ENCODE peak calls at places on chromosomes 7 and 10, in seven cellular contexts. M is body of pancreas, C is K562, R is gastrocnemius medialis, P is IMR-90, W is right lobe of liver, B is A549. G is an unnamed sample.

GRCh38 chr10:34219860-34220518 is 595.1 kb downstream of the PARD3 start:
- ATAC-seq in M (peak), C (no peak), R (no peak), P (no peak), W (no peak), B (no peak), G (no peak)

GRCh38 chr10:101258179-101258885 is 29.1 kb upstream of the LBX1 start:
- ATAC-seq in M (no peak), C (peak), R (no peak), P (no peak), W (no peak), B (no peak), G (no peak)

GRCh38 chr7:157000047-157000726 is 10.3 kb downstream of the MNX1 start:
- ATAC-seq in M (peak), C (peak), R (no peak), P (no peak), W (peak), B (peak), G (peak)

GRCh38 chr7:47792521-47793121 is 155.6 kb downstream of the PKD1L1 start:
- ATAC-seq in M (peak), C (peak), R (no peak), P (no peak), W (peak), B (no peak), G (no peak)

GRCh38 chr7:70294512-70294911 is 696.2 kb downstream of the AUTS2 start:
- ATAC-seq in M (no peak), C (no peak), R (no peak), P (no peak), W (no peak), B (no peak), G (no peak)

GRCh38 chr10:16987129-16987670 is 142.4 kb downstream of the CUBN start:
- ATAC-seq in M (no peak), C (no peak), R (peak), P (peak), W (no peak), B (no peak), G (peak)

GRCh38 chr7:15757041-15757995 is 70.8 kb upstream of the MEOX2 start:
- ATAC-seq in M (no peak), C (no peak), R (no peak), P (no peak), W (no peak), B (no peak), G (no peak)

GRCh38 chr7:41996381-41997035 is 240.5 kb downstream of the GLI3 start:
- ATAC-seq in M (no peak), C (no peak), R (no peak), P (peak), W (no peak), B (no peak), G (no peak)

GRCh38 chr10:101228682-101229274 is 485 bp downstream of the LBX1 start:
- ATAC-seq in M (no peak), C (no peak), R (peak), P (no peak), W (no peak), B (peak), G (no peak)

GRCh38 chr7:28729685-28730084 is 228.4 kb downstream of the TRIL start:
- ATAC-seq in M (no peak), C (no peak), R (no peak), P (no peak), W (no peak), B (peak), G (no peak)

GRCh38 chr10:95133997-95134396 is 60.0 kb upstream of the ACSM6 start:
- ATAC-seq in M (no peak), C (peak), R (no peak), P (no peak), W (no peak), B (no peak), G (no peak)

GRCh38 chr7:3597243-3597642 is 296.2 kb downstream of the SDK1 start:
- ATAC-seq in M (no peak), C (no peak), R (no peak), P (no peak), W (no peak), B (no peak), G (no peak)
- TF ChIP-seq CTCF in M (no peak), C (no peak), R (no peak), P (no peak), W (no peak), B (no peak), G (no peak)

GRCh38 chr10:86972613-86973380 is 4.5 kb downstream of the ADIRF start:
- ATAC-seq in M (no peak), C (no peak), R (no peak), P (no peak), W (no peak), B (no peak), G (no peak)

GRCh38 chr10:86970152-86970886 is 2.0 kb downstream of the ADIRF start:
- ATAC-seq in M (peak), C (no peak), R (peak), P (peak), W (no peak), B (no peak), G (peak)

GRCh38 chr10:86969421-86970041 is 1.2 kb downstream of the ADIRF start:
- ATAC-seq in M (no peak), C (no peak), R (no peak), P (peak), W (no peak), B (no peak), G (no peak)

GRCh38 chr10:86970887-86971145 is 2.5 kb downstream of the ADIRF start:
- ATAC-seq in M (peak), C (no peak), R (peak), P (peak), W (no peak), B (peak), G (peak)

GRCh38 chr10:86971146-86971991 is 3.1 kb downstream of the ADIRF start:
- ATAC-seq in M (peak), C (no peak), R (peak), P (peak), W (peak), B (peak), G (peak)
- TF ChIP-seq POLR2A in M (peak), C (no peak), R (peak), P (peak), W (peak), B (no peak), G (peak)

GRCh38 chr10:84530724-84531325 is 202.4 kb downstream of the CCSER2 start:
- ATAC-seq in M (no peak), C (peak), R (no peak), P (no peak), W (no peak), B (no peak), G (no peak)

GRCh38 chr10:84531396-84531795 is 203.0 kb downstream of the CCSER2 start:
- ATAC-seq in M (no peak), C (no peak), R (no peak), P (no peak), W (no peak), B (no peak), G (no peak)

GRCh38 chr10:84538036-84538435 is 209.6 kb downstream of the CCSER2 start:
- ATAC-seq in M (no peak), C (no peak), R (no peak), P (no peak), W (no peak), B (no peak), G (no peak)

GRCh38 chr10:84537447-84537931 is 209.1 kb downstream of the CCSER2 start:
- ATAC-seq in M (peak), C (peak), R (peak), P (peak), W (peak), B (peak), G (peak)

GRCh38 chr10:84534168-84534567 is 205.8 kb downstream of the CCSER2 start:
- ATAC-seq in M (no peak), C (peak), R (no peak), P (no peak), W (no peak), B (no peak), G (no peak)
- TF ChIP-seq CTCF in M (no peak), C (peak), R (no peak), P (peak), W (no peak), B (peak), G (no peak)

DNA sequence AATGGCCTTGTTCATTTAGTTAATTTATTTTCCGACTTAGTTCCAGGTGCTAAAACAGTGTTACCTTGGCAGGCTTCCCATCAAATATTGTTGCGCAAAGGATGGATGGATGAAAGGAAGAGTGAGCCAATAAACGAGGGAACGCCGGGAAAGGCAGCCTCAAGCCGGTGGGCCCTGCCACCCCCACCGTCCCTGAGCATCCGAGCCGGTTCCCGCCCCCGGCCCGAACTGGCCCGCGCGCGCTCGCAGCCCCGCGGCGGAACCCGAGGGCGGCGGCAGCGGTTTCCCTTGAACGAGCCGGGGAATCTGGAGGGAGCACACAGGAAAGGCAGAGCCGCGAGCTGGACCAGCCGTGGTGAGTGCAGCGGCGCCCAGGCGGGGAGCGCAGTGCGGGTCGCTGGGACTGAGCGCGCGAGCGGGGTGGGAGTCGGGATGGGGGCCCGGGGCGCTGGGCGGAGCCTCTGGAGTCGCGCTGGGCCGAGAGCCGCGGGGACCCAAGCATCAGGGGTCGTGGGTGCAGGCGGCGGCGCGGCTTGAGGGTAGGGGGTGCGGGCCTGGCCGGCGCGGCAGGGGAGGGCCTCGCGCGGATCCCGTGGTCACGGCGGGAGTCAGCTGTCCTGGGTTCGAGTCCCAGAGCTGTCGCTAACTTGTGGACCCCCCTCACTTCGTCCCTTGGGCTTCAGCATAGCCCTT is at the start of gene AGK:
- ATAC-seq in M (peak), C (peak), R (peak), P (peak), W (peak), B (peak), G (peak)
- TF ChIP-seq POLR2A in M (peak), C (peak), R (peak), P (peak), W (peak), B (peak), G (peak)

GRCh38 chr7:12211054-12212050 is at the start of gene TMEM106B:
- ATAC-seq in M (peak), C (peak), R (peak), P (peak), W (peak), B (peak), G (peak)
- TF ChIP-seq CTCF in M (no peak), C (peak), R (peak), P (no peak), W (no peak), B (peak), G (peak)

GRCh38 chr10:71231196-71231595 is 18.8 kb downstream of the UNC5B start:
- ATAC-seq in M (no peak), C (no peak), R (no peak), P (no peak), W (no peak), B (no peak), G (no peak)

GRCh38 chr10:71233491-71233892 is 21.1 kb downstream of the UNC5B start:
- ATAC-seq in M (no peak), C (no peak), R (no peak), P (no peak), W (no peak), B (no peak), G (no peak)

GRCh38 chr10:71234017-71234894 is 21.9 kb downstream of the UNC5B start:
- ATAC-seq in M (no peak), C (peak), R (no peak), P (no peak), W (peak), B (no peak), G (no peak)

GRCh38 chr10:71230656-71231025 is 18.3 kb downstream of the UNC5B start:
- ATAC-seq in M (no peak), C (no peak), R (no peak), P (no peak), W (no peak), B (no peak), G (no peak)

GRCh38 chr10:71232089-71232998 is 20.0 kb downstream of the UNC5B start:
- ATAC-seq in M (peak), C (no peak), R (peak), P (peak), W (peak), B (no peak), G (peak)
- TF ChIP-seq POLR2A in M (no peak), C (no peak), R (no peak), P (no peak), W (no peak), B (no peak), G (no peak)

GRCh38 chr10:112346774-112347173 is 27.1 kb upstream of the ACSL5 start:
- ATAC-seq in M (no peak), C (no peak), R (no peak), P (no peak), W (no peak), B (no peak), G (no peak)

GRCh38 chr10:112352044-112352443 is 21.9 kb upstream of the ACSL5 start:
- ATAC-seq in M (no peak), C (no peak), R (no peak), P (no peak), W (peak), B (no peak), G (no peak)

GRCh38 chr10:112348759-112349158 is 25.2 kb upstream of the ACSL5 start:
- ATAC-seq in M (no peak), C (no peak), R (no peak), P (no peak), W (no peak), B (no peak), G (no peak)

GRCh38 chr10:112347709-112348671 is 25.9 kb upstream of the ACSL5 start:
- ATAC-seq in M (no peak), C (no peak), R (no peak), P (no peak), W (peak), B (no peak), G (no peak)

DNA sequence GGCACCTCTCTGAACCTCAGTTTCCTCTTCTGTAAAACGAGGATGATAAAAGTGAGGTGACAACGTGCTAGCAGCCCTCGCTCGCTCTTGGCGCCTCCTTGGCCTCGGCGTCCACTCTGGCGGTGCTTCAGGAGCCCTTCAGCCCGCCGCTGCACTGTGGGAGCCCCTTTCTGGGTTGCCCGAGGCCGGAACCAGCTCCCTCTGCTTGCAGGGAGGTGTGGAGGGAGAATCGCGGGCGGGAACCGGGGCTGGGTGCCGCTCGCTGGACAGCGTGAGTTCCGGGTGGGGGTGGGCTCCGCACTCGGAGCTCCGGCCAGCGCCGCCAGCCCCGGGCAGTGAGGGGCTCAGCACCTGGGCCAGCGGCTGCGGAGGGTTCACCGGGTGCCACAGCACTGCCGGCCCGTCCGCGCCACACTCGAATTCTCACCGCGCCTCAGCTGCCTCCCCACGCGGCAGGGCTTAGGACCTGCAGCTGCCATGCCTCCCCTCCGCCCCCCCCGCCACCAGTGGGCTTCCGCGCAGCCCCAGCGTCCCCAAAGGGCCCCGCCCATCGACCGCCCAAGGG is 24.3 kb upstream of the ACSL5 start:
- ATAC-seq in M (no peak), C (no peak), R (no peak), P (no peak), W (no peak), B (no peak), G (no peak)
- TF ChIP-seq CTCF in M (no peak), C (no peak), R (no peak), P (no peak), W (no peak), B (no peak), G (no peak)

DNA sequence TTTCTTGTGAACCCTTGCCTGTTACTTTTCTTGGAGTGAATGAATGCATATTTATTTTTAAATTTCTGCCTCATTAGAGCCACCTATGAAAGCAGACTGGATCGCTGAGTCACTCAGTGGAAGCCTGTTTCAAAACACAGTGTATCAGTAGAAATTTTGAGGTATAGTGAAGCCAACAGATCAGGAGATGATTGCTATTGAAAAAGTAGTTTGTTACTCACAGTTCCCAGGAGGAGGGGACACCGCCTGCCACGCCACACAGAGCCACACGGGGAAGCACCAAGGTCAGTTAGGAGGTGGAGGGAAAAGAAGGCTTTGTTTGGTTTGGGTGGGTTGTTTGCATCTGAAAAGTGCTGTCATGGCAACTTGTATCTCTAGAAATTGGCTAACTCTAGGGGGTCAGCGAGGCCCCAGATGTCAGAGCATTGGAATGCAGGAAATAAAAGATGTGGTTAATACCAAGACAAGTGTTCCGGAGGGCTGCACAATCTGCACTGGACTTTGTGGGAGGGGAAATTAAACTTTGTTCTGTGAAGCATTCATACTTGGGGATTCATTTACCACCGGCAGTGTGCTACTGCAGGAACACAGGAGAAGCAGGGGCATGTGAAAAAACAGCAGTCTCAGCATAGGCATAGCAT is 106.4 kb upstream of the SDK1 start:
- ATAC-seq in M (peak), C (peak), R (no peak), P (peak), W (peak), B (peak), G (no peak)
- TF ChIP-seq POLR2A in M (peak), C (no peak), R (no peak), P (no peak), W (no peak), B (no peak), G (no peak)

GRCh38 chr10:24554036-24554435 is 169.7 kb downstream of the ARHGAP21 start:
- ATAC-seq in M (no peak), C (no peak), R (no peak), P (no peak), W (no peak), B (no peak), G (no peak)

GRCh38 chr10:24561453-24561852 is 162.2 kb downstream of the ARHGAP21 start:
- ATAC-seq in M (no peak), C (no peak), R (no peak), P (no peak), W (no peak), B (no peak), G (no peak)

GRCh38 chr10:24553051-24553612 is 170.6 kb downstream of the ARHGAP21 start:
- ATAC-seq in M (no peak), C (no peak), R (no peak), P (no peak), W (no peak), B (no peak), G (no peak)

GRCh38 chr10:24556137-24556536 is 167.6 kb downstream of the ARHGAP21 start:
- ATAC-seq in M (no peak), C (peak), R (no peak), P (no peak), W (no peak), B (no peak), G (no peak)

GRCh38 chr10:24556746-24557742 is 166.6 kb downstream of the ARHGAP21 start:
- ATAC-seq in M (peak), C (peak), R (peak), P (peak), W (peak), B (peak), G (no peak)
- TF ChIP-seq CTCF in M (no peak), C (peak), R (peak), P (peak), W (peak), B (peak), G (peak)

G was measured in gastroesophageal sphincter.